ENCODE peak calls at places on chromosomes 7 and 10, in nine cellular contexts. P, G, Q, A, H, R, Y, Z and I are unnamed samples.

GRCh38 chr10:58104419-58104818 is 163.3 kb downstream of the IPMK start:
- DNase-seq in Y (no peak), H (no peak), R (no peak), P (no peak), Q (no peak), Z (no peak), A (no peak), G (no peak), I (no peak)

GRCh38 chr10:24446739-24447138 is 237.8 kb downstream of the KIAA1217 start:
- DNase-seq in A (no peak), Y (no peak), P (no peak), Q (peak; percentile 73), G (no peak), H (peak; percentile 88), Z (no peak), R (no peak), I (no peak)

GRCh38 chr10:74008212-74008731 is 10.4 kb downstream of the VCL start:
- DNase-seq in Z (no peak), Y (no peak), R (peak; percentile 77), Q (peak; percentile 85), G (no peak), H (peak; percentile 54), A (no peak), P (no peak), I (peak; percentile 74)

GRCh38 chr10:20948723-20949327 is 51.7 kb upstream of the NEBL start:
- DNase-seq in Y (no peak), Z (no peak), R (no peak), A (no peak), P (no peak), G (no peak), H (no peak), Q (no peak), I (no peak)

GRCh38 chr10:58013406-58013805 is 254.3 kb downstream of the IPMK start:
- DNase-seq in R (no peak), P (no peak), A (no peak), H (no peak), Z (no peak), Y (no peak), G (no peak), Q (no peak), I (no peak)

GRCh38 chr7:2508327-2509231 is 11.0 kb upstream of the LFNG start:
- DNase-seq in G (no peak), Z (peak; percentile 66), Y (peak; percentile 86), R (no peak), Q (peak; percentile 41), H (no peak), P (no peak), A (peak; percentile 84), I (peak; percentile 50)

GRCh38 chr7:76390092-76390491 is 19.4 kb downstream of the SSC4D start:
- DNase-seq in Z (no peak), Y (no peak), G (no peak), H (no peak), R (no peak), Q (no peak), A (no peak), P (no peak), I (no peak)

GRCh38 chr10:13656337-13657183 is 69.8 kb downstream of the PRPF18 start:
- DNase-seq in A (no peak), R (no peak), Q (no peak), Z (no peak), H (no peak), G (no peak), P (no peak), Y (no peak), I (no peak)

GRCh38 chr7:133550145-133550544 is 297.3 kb downstream of the EXOC4 start:
- DNase-seq in Z (no peak), Q (no peak), R (no peak), A (no peak), G (no peak), P (no peak), H (no peak), Y (no peak), I (no peak)

GRCh38 chr7:101833799-101834198 is 16.4 kb downstream of the CUX1 start:
- DNase-seq in H (no peak), Y (no peak), Q (no peak), A (no peak), Z (no peak), P (no peak), G (peak; percentile 31), R (no peak), I (no peak)

GRCh38 chr10:11469575-11470391 is 141.7 kb downstream of the USP6NL start:
- DNase-seq in P (no peak), G (peak; percentile 62), R (no peak), Z (no peak), Q (no peak), H (no peak), A (no peak), Y (no peak), I (no peak)

GRCh38 chr10:30058570-30059132 is 735 bp downstream of the JCAD start:
- DNase-seq in A (peak; percentile 59), G (peak; percentile 79), H (no peak), P (no peak), R (no peak), Y (no peak), Q (no peak), Z (no peak), I (no peak)